ENCODE peak calls at places on chromosomes 12 and 14, in seven cellular contexts. L is IMR-90, I is mesendoderm, M is trophoblast cell, T is mesenchymal stem cell, O is neuronal stem cell, E is H1. Y is an unnamed sample.

GRCh38 chr14:53709381-53709780 is 247.2 kb downstream of the BMP4 start:
- DNase-seq in L (no peak), I (no peak), M (no peak), T (no peak), O (no peak), E (no peak), Y (no peak)

GRCh38 chr12:71551529-71551928 is 111.9 kb downstream of the LGR5 start:
- DNase-seq in L (peak), I (no peak), M (no peak), T (peak), O (no peak), E (no peak), Y (no peak)

GRCh38 chr12:48027183-48028002 is 23.1 kb upstream of the COL2A1 start:
- DNase-seq in L (no peak), I (peak), M (no peak), T (no peak), O (peak), E (peak), Y (no peak)

GRCh38 chr12:117580718-117581062 is 219.3 kb upstream of the NOS1 start:
- DNase-seq in L (no peak), I (peak), M (no peak), T (no peak), O (peak), E (peak), Y (peak)

GRCh38 chr12:53825246-53826081 is 73.7 kb upstream of the CISTR start:
- DNase-seq in L (peak), I (no peak), M (no peak), T (peak), O (no peak), E (no peak), Y (no peak)

GRCh38 chr14:52951730-52952481 is 1.1 kb upstream of the FERMT2 start:
- DNase-seq in L (peak), I (peak), M (peak), T (peak), O (no peak), E (no peak), Y (peak)

GRCh38 chr12:50120521-50120920 is 8.5 kb downstream of the COX14 start:
- DNase-seq in L (no peak), I (no peak), M (no peak), T (no peak), O (no peak), E (no peak), Y (no peak)

GRCh38 chr12:30023186-30023585 is 239.4 kb upstream of the TMTC1 start:
- DNase-seq in L (peak), I (no peak), M (no peak), T (no peak), O (no peak), E (no peak), Y (no peak)

GRCh38 chr12:64120568-64120967 is 101.5 kb downstream of the KICS2 start:
- DNase-seq in L (no peak), I (no peak), M (no peak), T (no peak), O (no peak), E (no peak), Y (no peak)

GRCh38 chr12:74412607-74413230 is 124.9 kb upstream of the ATXN7L3B start:
- DNase-seq in L (peak), I (peak), M (no peak), T (peak), O (peak), E (no peak), Y (no peak)

GRCh38 chr14:49194067-49194466 is 392.1 kb downstream of the RPS29 start:
- DNase-seq in L (no peak), I (no peak), M (no peak), T (no peak), O (no peak), E (no peak), Y (no peak)

GRCh38 chr12:117402363-117402762 is 40.9 kb upstream of the NOS1 start:
- DNase-seq in L (no peak), I (peak), M (no peak), T (no peak), O (no peak), E (no peak), Y (peak)

GRCh38 chr14:58919262-58919661 is 269.2 kb upstream of the DAAM1 start:
- DNase-seq in L (peak), I (no peak), M (no peak), T (peak), O (no peak), E (no peak), Y (no peak)

GRCh38 chr12:19129121-19129485 is 430 bp upstream of the PLEKHA5 start:
- DNase-seq in L (peak), I (no peak), M (no peak), T (peak), O (no peak), E (no peak), Y (no peak)

GRCh38 chr12:69475237-69475984 is 5.2 kb downstream of the FRS2 start:
- DNase-seq in L (peak), I (no peak), M (peak), T (peak), O (peak), E (no peak), Y (no peak)

GRCh38 chr14:99915305-99916090 is 122.3 kb downstream of the EML1 start:
- DNase-seq in L (no peak), I (no peak), M (no peak), T (no peak), O (no peak), E (peak), Y (no peak)

GRCh38 chr12:57549909-57550627 is at the start of gene KIF5A:
- DNase-seq in L (no peak), I (peak), M (peak), T (no peak), O (peak), E (peak), Y (peak)

GRCh38 chr14:75631453-75631831 is 29.2 kb downstream of the ERG28 start:
- DNase-seq in L (no peak), I (peak), M (peak), T (no peak), O (peak), E (no peak), Y (peak)

GRCh38 chr12:115030017-115030416 is 346.0 kb upstream of the TBX3 start:
- DNase-seq in L (no peak), I (no peak), M (no peak), T (no peak), O (no peak), E (no peak), Y (no peak)

GRCh38 chr12:78470354-78471195 is 394.0 kb upstream of the SYT1 start:
- DNase-seq in L (peak), I (peak), M (peak), T (peak), O (peak), E (no peak), Y (peak)

GRCh38 chr12:78248321-78248720 is 417.6 kb downstream of the NAV3 start:
- DNase-seq in L (no peak), I (no peak), M (no peak), T (no peak), O (no peak), E (no peak), Y (no peak)

GRCh38 chr12:105425263-105426174 is 95.0 kb downstream of the C12orf75 start:
- DNase-seq in L (no peak), I (no peak), M (no peak), T (no peak), O (no peak), E (no peak), Y (no peak)

GRCh38 chr14:75499084-75499875 is 23.0 kb upstream of the BATF start:
- DNase-seq in L (no peak), I (no peak), M (no peak), T (no peak), O (no peak), E (peak), Y (no peak)

GRCh38 chr14:27390130-27390529 is 792.3 kb upstream of the NOVA1 start:
- DNase-seq in L (no peak), I (peak), M (no peak), T (no peak), O (no peak), E (peak), Y (no peak)

GRCh38 chr12:55057466-55057865 is 37.7 kb downstream of the NEUROD4 start:
- DNase-seq in L (no peak), I (peak), M (peak), T (no peak), O (no peak), E (no peak), Y (no peak)

GRCh38 chr12:32568241-32568640 is 110.9 kb upstream of the DNM1L start:
- DNase-seq in L (peak), I (peak), M (peak), T (peak), O (no peak), E (no peak), Y (no peak)

GRCh38 chr14:73295198-73295796 is 58.0 kb downstream of the PAPLN start:
- DNase-seq in L (peak), I (peak), M (no peak), T (peak), O (no peak), E (no peak), Y (no peak)

GRCh38 chr14:50837271-50837670 is 6.3 kb upstream of the NIN start:
- DNase-seq in L (no peak), I (no peak), M (peak), T (no peak), O (no peak), E (no peak), Y (no peak)

GRCh38 chr12:2765608-2766007 is 29.2 kb upstream of the FKBP4 start:
- DNase-seq in L (no peak), I (no peak), M (no peak), T (no peak), O (no peak), E (no peak), Y (peak)

GRCh38 chr12:85580562-85581168 is 255.5 kb downstream of the RASSF9 start:
- DNase-seq in L (no peak), I (no peak), M (no peak), T (no peak), O (no peak), E (no peak), Y (no peak)

GRCh38 chr14:100866666-100867630 is 36.6 kb downstream of the RTL1 start:
- DNase-seq in L (no peak), I (no peak), M (no peak), T (no peak), O (no peak), E (no peak), Y (no peak)

GRCh38 chr14:103524002-103524785 is 1.6 kb upstream of the CKB start:
- DNase-seq in L (no peak), I (no peak), M (no peak), T (no peak), O (no peak), E (no peak), Y (no peak)

GRCh38 chr12:130481392-130481879 is 143.7 kb downstream of the PIWIL1 start:
- DNase-seq in L (no peak), I (no peak), M (no peak), T (no peak), O (no peak), E (no peak), Y (no peak)

GRCh38 chr12:112741106-112741505 is 50.4 kb upstream of the RPH3A start:
- DNase-seq in L (no peak), I (peak), M (no peak), T (no peak), O (no peak), E (no peak), Y (no peak)

DNA sequence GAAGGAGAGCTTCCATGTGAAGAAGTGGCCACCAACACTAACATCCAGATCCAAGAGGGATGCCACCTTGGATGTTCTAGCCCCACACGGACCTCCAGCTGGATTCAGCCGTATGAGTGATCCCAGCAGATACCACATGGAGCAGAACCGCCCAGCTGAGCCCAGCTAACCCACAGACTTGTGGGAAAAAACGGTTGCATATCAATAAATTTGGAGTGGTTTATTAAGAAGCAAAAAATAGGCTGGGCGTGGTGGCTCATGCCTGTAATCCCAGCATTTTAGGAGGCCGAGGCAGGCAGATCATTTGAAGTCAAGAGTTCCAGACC is 11.9 kb upstream of the IFT81 start:
- DNase-seq in L (no peak), I (no peak), M (no peak), T (no peak), O (no peak), E (no peak), Y (no peak)
- H3K23ac ChIP-seq in L (no peak), I (no peak), M (no peak), T (no peak), O (no peak), E (no peak), Y (no peak)

GRCh38 chr12:59166457-59166856 is 246.2 kb upstream of the LRIG3 start:
- DNase-seq in L (no peak), I (no peak), M (no peak), T (no peak), O (no peak), E (no peak), Y (no peak)

GRCh38 chr12:59164226-59164625 is 243.9 kb upstream of the LRIG3 start:
- DNase-seq in L (no peak), I (no peak), M (peak), T (no peak), O (no peak), E (no peak), Y (no peak)

GRCh38 chr12:59164991-59165718 is 244.9 kb upstream of the LRIG3 start:
- DNase-seq in L (peak), I (peak), M (peak), T (peak), O (peak), E (no peak), Y (no peak)
- H3K4me2 ChIP-seq in L (no peak), I (no peak), M (peak), T (no peak), O (no peak), E (no peak), Y (no peak)

GRCh38 chr14:92619671-92620437 is 106.3 kb downstream of the RIN3 start:
- DNase-seq in L (peak), I (no peak), M (no peak), T (peak), O (no peak), E (no peak), Y (no peak)

GRCh38 chr14:92624764-92625163 is 111.2 kb downstream of the RIN3 start:
- DNase-seq in L (no peak), I (no peak), M (no peak), T (no peak), O (no peak), E (no peak), Y (no peak)

GRCh38 chr14:92626041-92626440 is 112.5 kb downstream of the RIN3 start:
- DNase-seq in L (no peak), I (no peak), M (no peak), T (no peak), O (no peak), E (no peak), Y (no peak)

GRCh38 chr14:92625213-92625612 is 111.6 kb downstream of the RIN3 start:
- DNase-seq in L (peak), I (no peak), M (no peak), T (peak), O (no peak), E (no peak), Y (no peak)

DNA sequence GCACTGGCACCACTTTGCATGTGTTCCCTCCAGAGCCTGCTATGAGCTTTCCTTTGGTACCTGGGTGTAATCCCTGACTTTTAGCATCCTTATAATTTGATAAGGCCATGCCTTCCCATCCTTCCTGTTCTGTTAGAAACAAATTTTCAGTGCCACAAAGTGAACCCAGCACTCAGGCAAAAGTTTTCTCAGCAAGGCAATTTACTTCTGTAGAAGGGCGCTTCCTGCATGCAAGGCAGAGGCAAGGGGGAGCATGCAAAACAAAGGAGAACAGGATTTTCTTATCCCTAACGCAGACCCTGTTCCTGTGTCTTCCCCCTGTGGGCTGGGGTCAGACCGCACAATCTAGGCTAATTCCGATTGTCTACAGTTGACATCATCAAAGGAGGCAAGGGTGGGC is 108.7 kb downstream of the RIN3 start:
- DNase-seq in L (no peak), I (no peak), M (no peak), T (no peak), O (no peak), E (no peak), Y (no peak)
- H3K23ac ChIP-seq in L (no peak), I (no peak), M (no peak), T (no peak), O (no peak), E (no peak), Y (no peak)

DNA sequence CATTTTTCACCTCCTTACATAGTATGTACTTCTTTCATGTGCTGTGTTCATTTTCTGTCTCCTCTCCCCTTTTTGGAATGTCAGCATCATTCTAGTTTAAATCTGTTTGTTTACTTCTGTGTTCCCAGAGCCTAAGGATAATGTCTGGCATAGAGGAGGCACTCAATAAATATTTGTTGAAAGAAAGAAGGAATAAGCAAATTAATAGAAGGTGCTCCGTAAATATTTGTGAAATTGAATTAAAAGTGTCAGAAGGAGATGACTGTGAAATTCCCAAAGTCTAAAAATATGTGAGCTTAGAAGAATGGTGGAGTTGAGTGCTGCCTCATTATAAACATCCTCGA is 3.3 kb upstream of the CDKN1B start:
- DNase-seq in L (no peak), I (no peak), M (no peak), T (no peak), O (no peak), E (no peak), Y (no peak)
- H3K4me2 ChIP-seq in L (peak), I (no peak), M (peak), T (peak), O (no peak), E (peak), Y (peak)

DNA sequence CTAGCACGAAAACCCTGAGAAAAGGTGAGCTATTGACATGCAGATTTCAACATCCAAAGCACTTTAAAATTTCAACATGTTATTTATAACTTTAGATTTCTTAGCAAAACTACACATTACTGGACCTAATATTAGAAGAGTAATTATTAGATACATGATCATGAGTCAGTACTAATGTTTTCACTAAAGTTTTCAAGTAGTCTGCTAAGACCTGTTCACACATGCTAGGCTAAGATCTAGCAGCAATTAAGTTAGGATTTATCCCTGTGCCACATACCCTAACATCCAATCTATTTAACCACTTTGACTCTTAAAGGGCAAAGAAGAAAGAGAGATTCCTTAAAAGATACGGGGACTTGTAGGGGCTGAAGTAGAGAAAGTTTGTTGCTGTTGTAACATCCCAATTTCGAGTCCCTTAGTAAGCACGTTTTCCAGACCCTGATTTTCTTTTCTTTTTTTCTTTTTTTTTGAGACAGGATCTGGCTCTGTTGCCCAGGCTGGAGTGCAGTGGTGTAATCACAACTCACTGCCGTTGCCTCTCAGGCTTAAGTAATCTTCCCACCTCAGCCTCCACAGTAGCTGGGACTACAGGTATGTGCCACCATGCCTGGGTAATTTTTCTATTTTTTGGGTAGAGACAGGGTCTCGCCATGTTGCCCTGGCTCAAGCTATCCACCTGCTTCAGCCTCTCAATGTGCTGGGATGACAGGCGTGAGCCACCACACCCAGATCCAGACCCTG is 102.5 kb upstream of the ATF7IP start:
- DNase-seq in L (no peak), I (no peak), M (no peak), T (no peak), O (no peak), E (no peak), Y (no peak)
- H3K23ac ChIP-seq in L (no peak), I (no peak), M (no peak), T (no peak), O (no peak), E (no peak), Y (no peak)